ENCODE peak calls at places on chromosomes 11 and 22, in eight cellular contexts. Y, N, G, A, Z, B, L and T are unnamed samples.
A peak's percentile ranks its signal among the peaks of the same experiment; 100 is the strongest.

GRCh38 chr11:22671751-22672150 is 5.3 kb downstream of the GAS2 start:
- DNase-seq in Y (no peak), N (no peak), G (no peak), A (no peak), Z (no peak), B (no peak), L (peak; percentile 3), T (no peak)

GRCh38 chr11:23956586-23956985 is 540.3 kb upstream of the LUZP2 start:
- DNase-seq in Y (no peak), N (no peak), G (no peak), A (no peak), Z (no peak), B (no peak), L (peak; percentile 56), T (no peak)

GRCh38 chr11:123507043-123507442 is 77.0 kb downstream of the GRAMD1B start:
- DNase-seq in Y (no peak), N (no peak), G (no peak), A (no peak), Z (no peak), B (no peak), L (peak; percentile 42), T (no peak)

GRCh38 chr22:49770454-49771265 is 57.0 kb downstream of the BRD1 start:
- DNase-seq in Y (no peak), N (no peak), G (no peak), A (no peak), Z (peak; percentile 28), B (no peak), L (no peak), T (no peak)

GRCh38 chr11:73995247-73995646 is 12.6 kb upstream of the UCP2 start:
- DNase-seq in Y (no peak), N (no peak), G (no peak), A (no peak), Z (no peak), B (no peak), L (peak; percentile 16), T (no peak)

GRCh38 chr11:76501526-76501925 is 56.7 kb downstream of the EMSY start:
- DNase-seq in Y (no peak), N (no peak), G (no peak), A (no peak), Z (no peak), B (no peak), L (no peak), T (no peak)

GRCh38 chr22:47407626-47408025 is 645.2 kb downstream of the TBC1D22A start:
- DNase-seq in Y (no peak), N (no peak), G (no peak), A (no peak), Z (no peak), B (no peak), L (no peak), T (no peak)

GRCh38 chr11:60130496-60130895 is 42.0 kb downstream of the MS4A2 start:
- DNase-seq in Y (no peak), N (peak; percentile 69), G (no peak), A (peak; percentile 63), Z (no peak), B (peak; percentile 55), L (no peak), T (no peak)

GRCh38 chr11:87849216-87849615 is 326.0 kb downstream of the RAB38 start:
- DNase-seq in Y (no peak), N (no peak), G (no peak), A (no peak), Z (no peak), B (no peak), L (no peak), T (no peak)

GRCh38 chr11:100726709-100727108 is 39.6 kb downstream of the ARHGAP42 start:
- DNase-seq in Y (no peak), N (no peak), G (no peak), A (no peak), Z (no peak), B (no peak), L (no peak), T (no peak)

GRCh38 chr22:21941921-21942320 is 10.7 kb downstream of the PPM1F start:
- DNase-seq in Y (no peak), N (no peak), G (no peak), A (peak; percentile 49), Z (no peak), B (no peak), L (no peak), T (no peak)

GRCh38 chr22:21945453-21946261 is 7.0 kb downstream of the PPM1F start:
- DNase-seq in Y (no peak), N (no peak), G (no peak), A (no peak), Z (no peak), B (no peak), L (no peak), T (no peak)

GRCh38 chr22:21942407-21942895 is 10.2 kb downstream of the PPM1F start:
- DNase-seq in Y (peak; percentile 90), N (no peak), G (no peak), A (peak; percentile 98), Z (peak; percentile 80), B (no peak), L (peak; percentile 88), T (no peak)

GRCh38 chr22:21942939-21943338 is 9.7 kb downstream of the PPM1F start:
- DNase-seq in Y (no peak), N (no peak), G (no peak), A (peak; percentile 90), Z (no peak), B (no peak), L (no peak), T (no peak)

DNA sequence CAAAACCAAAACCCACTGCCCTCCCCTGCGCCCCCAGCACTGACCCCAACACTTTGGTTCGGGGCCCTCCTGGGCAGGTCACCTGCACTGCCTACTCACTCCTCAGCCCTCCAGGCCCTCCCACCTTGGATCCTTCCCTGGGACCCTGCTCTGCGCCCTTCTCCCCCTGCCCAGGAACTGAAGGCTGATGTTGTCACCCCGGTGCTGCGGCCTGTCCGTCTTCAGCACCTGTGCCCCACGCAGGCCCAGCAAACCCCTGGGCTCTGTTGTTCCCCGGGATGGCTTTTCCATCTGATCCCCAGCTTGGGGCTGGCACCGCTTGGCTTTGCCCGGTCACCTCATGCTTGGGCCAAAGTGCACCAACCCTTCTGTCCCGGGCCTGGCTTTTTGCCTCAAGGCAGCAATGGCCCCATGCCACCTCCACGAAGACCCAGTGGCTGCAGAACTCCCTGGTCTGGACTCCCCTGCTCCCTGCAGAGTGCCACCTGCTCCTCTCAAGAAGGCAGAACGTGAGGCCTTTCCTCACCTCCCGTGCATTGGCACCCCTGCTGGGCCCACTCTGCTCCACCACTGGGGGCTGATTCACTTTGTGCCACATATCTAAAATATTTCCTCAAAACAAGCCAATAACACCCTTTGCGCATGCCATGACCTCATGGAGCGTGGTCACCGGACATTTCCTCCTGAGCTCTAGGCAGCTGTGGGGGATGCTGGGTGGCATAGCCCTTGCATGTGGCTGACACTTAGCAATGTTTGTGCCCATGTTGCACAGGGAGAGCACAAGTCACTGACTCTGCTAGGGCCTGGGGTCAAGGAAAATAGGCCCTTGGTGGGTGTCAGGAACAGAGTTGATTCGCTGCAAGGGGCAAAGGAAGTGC is 8.8 kb downstream of the PPM1F start:
- DNase-seq in Y (no peak), N (no peak), G (no peak), A (no peak), Z (no peak), B (no peak), L (no peak), T (no peak)
- H3K27ac ChIP-seq in Y (peak overlapping the region; percentile 66), N (no peak overlapping the region), G (no peak overlapping the region), A (peak overlapping the region; percentile 89), Z (peak overlapping the region; percentile 94), B (no peak overlapping the region), L (peak overlapping the region; percentile 5), T (no peak overlapping the region)

DNA sequence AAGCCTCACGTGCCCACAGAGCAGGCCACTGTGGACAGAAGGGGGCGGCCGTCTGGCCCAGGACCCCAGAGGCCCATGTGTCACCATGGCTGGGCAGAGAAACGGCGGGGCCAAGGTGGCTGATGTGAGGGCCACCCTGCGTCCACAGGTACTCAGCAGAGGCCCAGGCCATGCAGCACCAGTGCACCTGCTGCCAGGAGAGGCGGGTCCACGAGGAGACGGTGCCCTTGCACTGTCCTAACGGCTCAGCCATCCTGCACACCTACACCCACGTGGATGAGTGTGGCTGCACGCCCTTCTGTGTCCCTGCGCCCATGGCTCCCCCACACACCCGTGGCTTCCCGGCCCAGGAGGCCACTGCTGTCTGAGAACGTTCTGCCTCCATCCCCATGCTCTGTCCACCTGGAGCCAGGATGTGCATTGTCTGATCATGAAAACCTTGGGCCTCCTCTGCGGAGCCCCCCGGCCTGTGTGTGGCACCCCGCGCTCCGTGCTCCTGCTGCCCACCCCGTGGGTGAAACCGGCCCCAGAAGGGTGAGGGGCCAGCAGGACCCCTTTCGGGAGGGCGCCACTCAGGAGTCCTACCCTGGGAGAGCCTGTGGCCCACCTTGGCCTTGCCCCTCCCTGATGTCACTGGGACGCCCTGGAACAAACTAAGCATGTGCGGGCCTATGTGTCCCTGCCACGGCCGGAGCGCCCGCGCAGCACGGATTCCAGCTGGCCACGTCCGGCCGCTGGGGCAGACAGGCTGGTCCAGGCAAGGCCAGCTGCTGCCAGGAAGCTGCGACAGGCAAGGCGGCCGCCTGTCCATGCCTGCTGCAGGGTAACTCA is 38.6 kb downstream of the MUC5B start:
- DNase-seq in Y (no peak), N (no peak), G (no peak), A (no peak), Z (no peak), B (no peak), L (no peak), T (no peak)
- H3K27ac ChIP-seq in Y (no peak overlapping the region), N (no peak overlapping the region), G (no peak overlapping the region), A (peak overlapping the region; percentile 77), Z (no peak overlapping the region), B (no peak overlapping the region), L (no peak overlapping the region), T (no peak overlapping the region)

GRCh38 chr11:69867076-69868002 is 48.1 kb upstream of the FGF3 start:
- DNase-seq in Y (no peak), N (no peak), G (no peak), A (no peak), Z (no peak), B (no peak), L (peak; percentile 53), T (no peak)
- H3K27ac ChIP-seq in Y (no peak overlapping the region), N (no peak overlapping the region), G (no peak overlapping the region), A (no peak overlapping the region), Z (no peak overlapping the region), B (no peak overlapping the region), L (no peak overlapping the region), T (no peak overlapping the region)

GRCh38 chr22:21686634-21687393 is 21.0 kb downstream of the PPIL2 start:
- DNase-seq in Y (no peak), N (no peak), G (no peak), A (no peak), Z (no peak), B (no peak), L (no peak), T (no peak)

GRCh38 chr22:21683401-21683811 is 17.6 kb downstream of the PPIL2 start:
- DNase-seq in Y (no peak), N (no peak), G (no peak), A (no peak), Z (no peak), B (no peak), L (no peak), T (no peak)

GRCh38 chr22:21684492-21685163 is 18.8 kb downstream of the PPIL2 start:
- DNase-seq in Y (no peak), N (no peak), G (no peak), A (no peak), Z (no peak), B (no peak), L (no peak), T (no peak)

GRCh38 chr22:21686193-21686608 is 20.4 kb downstream of the PPIL2 start:
- DNase-seq in Y (no peak), N (no peak), G (no peak), A (no peak), Z (no peak), B (no peak), L (no peak), T (no peak)

DNA sequence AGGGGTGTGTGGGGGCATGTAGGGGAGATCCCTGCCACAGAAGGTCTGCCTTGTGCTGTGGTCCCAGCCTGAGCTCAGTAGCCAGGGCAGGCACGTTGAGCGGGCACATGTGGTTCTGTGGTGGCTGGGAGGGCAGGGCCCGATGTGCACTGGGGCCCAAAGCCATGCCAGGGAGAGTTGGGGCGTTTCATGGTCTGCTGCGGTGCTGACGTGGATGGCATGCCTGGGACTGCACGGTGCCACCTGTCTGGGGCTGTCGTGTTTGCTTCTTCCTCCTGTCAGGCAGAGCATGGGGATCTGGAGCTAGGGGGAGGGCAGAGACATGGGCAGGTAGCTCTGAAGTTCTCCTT is 19.3 kb downstream of the PPIL2 start:
- DNase-seq in Y (no peak), N (no peak), G (no peak), A (no peak), Z (no peak), B (no peak), L (no peak), T (no peak)
- H3K27ac ChIP-seq in Y (no peak overlapping the region), N (no peak overlapping the region), G (no peak overlapping the region), A (no peak overlapping the region), Z (no peak overlapping the region), B (no peak overlapping the region), L (no peak overlapping the region), T (no peak overlapping the region)